ENCODE peak calls at places on chromosomes 5 and 9, in five cellular contexts. R is osteocyte, W is right atrium auricular region, O is GM13976, E is glutamatergic neuron. B is an unnamed sample.

GRCh38 chr9:6565312-6565711 is 80.2 kb downstream of the GLDC start:
- DNase-seq in R (no peak), W (no peak), O (no peak), E (no peak), B (no peak)

GRCh38 chr9:26369096-26369495 is 523.5 kb downstream of the CAAP1 start:
- DNase-seq in R (no peak), W (no peak), O (no peak), E (no peak), B (no peak)

GRCh38 chr5:173637340-173637739 is 20.9 kb upstream of the BOD1 start:
- DNase-seq in R (no peak), W (no peak), O (no peak), E (no peak), B (peak)

GRCh38 chr9:70044450-70045307 is 1.0 kb downstream of the MAMDC2 start:
- DNase-seq in R (no peak), W (no peak), O (no peak), E (no peak), B (peak)

GRCh38 chr5:51384281-51384840 is 1.1 kb downstream of the ISL1 start:
- DNase-seq in R (no peak), W (no peak), O (no peak), E (no peak), B (no peak)

GRCh38 chr5:160287378-160288051 is 24.8 kb downstream of the CCNJL start:
- DNase-seq in R (no peak), W (peak), O (no peak), E (peak), B (no peak)

GRCh38 chr9:15211994-15212501 is 95.0 kb downstream of the TTC39B start:
- DNase-seq in R (no peak), W (no peak), O (no peak), E (no peak), B (no peak)

GRCh38 chr9:13322828-13323550 is 43.5 kb upstream of the MPDZ start:
- DNase-seq in R (no peak), W (no peak), O (no peak), E (no peak), B (no peak)

GRCh38 chr9:37529111-37529510 is 43.4 kb downstream of the POLR1E start:
- DNase-seq in R (no peak), W (no peak), O (peak), E (no peak), B (peak)

GRCh38 chr5:152622628-152623027 is 217.5 kb upstream of the NMUR2 start:
- DNase-seq in R (no peak), W (no peak), O (no peak), E (no peak), B (no peak)

GRCh38 chr5:20554001-20554400 is 566.0 kb upstream of the CDH18 start:
- DNase-seq in R (no peak), W (no peak), O (no peak), E (no peak), B (no peak)

GRCh38 chr5:52199833-52200232 is 587.9 kb upstream of the ITGA1 start:
- DNase-seq in R (no peak), W (no peak), O (no peak), E (no peak), B (no peak)

DNA sequence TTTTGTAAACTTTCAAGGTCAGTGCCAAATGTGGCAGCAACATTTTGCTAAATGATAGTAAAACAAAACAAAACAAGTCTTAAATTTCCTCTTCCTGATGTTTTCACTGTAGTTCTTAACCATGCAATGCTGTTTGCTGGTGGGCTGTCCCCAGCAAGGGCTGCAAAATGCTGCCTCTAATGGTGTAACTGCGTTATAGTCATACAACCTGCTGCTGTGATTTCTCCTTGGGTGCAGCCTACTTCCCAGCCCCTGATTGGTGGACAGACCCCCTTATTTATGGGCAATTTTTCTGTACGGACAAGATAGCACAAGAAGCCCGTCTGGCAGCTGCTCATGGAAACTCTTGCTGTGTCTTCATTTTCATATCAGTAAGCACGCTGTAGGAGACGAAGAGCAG is 26.6 kb upstream of the PIP5K1B start:
- DNase-seq in R (no peak), W (no peak), O (no peak), E (peak), B (no peak)
- TF ChIP-seq CTCF in R (peak), W (peak), O (no peak), E (peak), B (no peak)

GRCh38 chr5:139681112-139681458 is 32.9 kb downstream of the CXXC5 start:
- DNase-seq in R (no peak), W (no peak), O (no peak), E (no peak), B (no peak)
- TF ChIP-seq CTCF in R (no peak), W (no peak), O (no peak), E (no peak), B (no peak)

GRCh38 chr5:132003982-132004381 is 7.5 kb downstream of the ACSL6 start:
- DNase-seq in R (no peak), W (no peak), O (no peak), E (peak), B (no peak)

GRCh38 chr5:132005591-132005990 is 5.9 kb downstream of the ACSL6 start:
- DNase-seq in R (no peak), W (no peak), O (no peak), E (peak), B (no peak)

GRCh38 chr5:132001647-132002561 is 9.6 kb downstream of the ACSL6 start:
- DNase-seq in R (no peak), W (no peak), O (no peak), E (no peak), B (no peak)

GRCh38 chr5:132002701-132003100 is 8.8 kb downstream of the ACSL6 start:
- DNase-seq in R (no peak), W (no peak), O (no peak), E (no peak), B (no peak)

GRCh38 chr5:132003170-132003744 is 8.2 kb downstream of the ACSL6 start:
- DNase-seq in R (no peak), W (no peak), O (no peak), E (peak), B (no peak)
- TF ChIP-seq CTCF in R (peak), W (no peak), O (no peak), E (peak), B (no peak)

DNA sequence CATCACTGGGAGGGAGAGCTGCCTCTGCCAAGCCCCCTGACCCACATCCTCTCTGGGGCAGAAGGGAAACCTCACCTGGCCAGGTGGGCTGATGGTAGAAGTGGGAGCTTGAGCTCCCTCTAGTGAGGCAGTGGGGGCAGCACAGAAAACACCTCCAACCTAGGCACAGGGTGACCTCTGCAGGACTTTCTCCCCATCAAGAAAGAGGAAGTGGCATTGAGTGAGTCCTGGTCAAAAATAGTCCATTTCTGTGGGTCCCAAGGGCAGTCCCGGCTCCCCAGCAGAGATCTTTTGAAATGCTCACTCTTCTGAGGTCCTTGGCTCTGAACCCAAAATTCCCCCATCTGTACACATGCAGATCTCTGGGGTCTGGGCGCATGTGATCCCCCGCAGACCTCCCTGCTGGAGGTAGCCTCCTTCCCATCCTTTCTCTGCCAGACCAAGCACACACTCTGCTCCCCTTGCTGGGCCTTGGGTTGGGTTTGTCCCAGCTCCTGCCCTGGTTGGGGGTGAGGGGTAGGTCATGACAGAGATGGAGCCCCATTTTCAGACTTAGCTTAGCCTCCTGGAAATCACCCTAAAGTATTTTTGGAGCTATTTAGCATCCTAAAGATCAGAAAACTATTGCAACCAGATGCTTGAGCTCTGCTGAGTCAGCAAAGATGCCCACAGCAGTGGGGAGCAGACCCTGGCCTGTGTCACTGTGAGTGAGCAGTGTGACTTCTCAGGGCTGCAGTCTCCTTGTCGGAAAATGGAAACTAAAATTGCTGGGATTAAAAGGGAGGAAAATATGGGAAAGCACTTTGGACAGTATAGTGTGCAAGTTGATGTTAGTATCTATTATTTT is 41.6 kb upstream of the LCP2 start:
- DNase-seq in R (no peak), W (no peak), O (peak), E (no peak), B (peak)
- TF ChIP-seq CTCF in R (no peak), W (peak), O (peak), E (no peak), B (peak)

DNA sequence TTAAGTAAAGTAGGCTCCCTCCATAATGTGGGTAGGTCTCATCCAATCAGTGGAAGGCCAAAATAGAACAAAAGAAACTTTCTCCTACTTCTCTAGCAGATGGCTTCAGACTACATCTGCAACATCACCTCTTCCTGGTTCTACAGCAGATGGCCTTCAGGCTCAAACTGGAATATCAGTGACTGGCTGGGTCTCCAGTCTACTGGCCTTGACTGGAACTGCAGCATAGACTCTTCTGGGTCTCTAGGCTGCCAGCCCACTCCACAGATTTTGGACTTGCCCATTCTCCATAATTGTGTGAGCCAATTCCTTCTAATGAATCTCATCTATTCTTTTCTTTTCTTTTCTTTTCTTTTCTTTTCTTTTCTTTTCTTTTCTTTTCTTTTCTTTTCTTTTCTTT is 64.8 kb downstream of the ACER2 start:
- DNase-seq in R (no peak), W (no peak), O (no peak), E (no peak), B (no peak)
- TF ChIP-seq CTCF in R (no peak), W (no peak), O (no peak), E (no peak), B (no peak)

DNA sequence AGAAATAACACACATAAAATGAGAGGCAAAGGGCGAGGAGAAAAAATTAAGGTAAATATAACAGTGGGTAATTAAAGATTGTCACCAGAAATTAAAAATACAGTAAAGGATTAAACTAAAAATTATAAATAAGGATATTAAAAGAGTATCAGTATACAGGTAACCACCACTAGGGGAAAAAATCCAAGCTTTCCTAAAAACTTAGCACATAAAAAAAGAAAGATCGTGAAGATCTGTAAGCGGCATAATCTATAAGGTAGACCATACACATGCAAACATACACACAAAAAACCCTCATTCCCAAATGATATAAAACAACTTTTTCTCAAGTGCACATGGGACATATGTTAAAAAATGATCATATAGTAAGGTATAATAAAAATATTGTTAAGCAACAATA is 577.3 kb upstream of the NUDT12 start:
- DNase-seq in R (no peak), W (no peak), O (no peak), E (no peak), B (no peak)
- TF ChIP-seq CTCF in R (no peak), W (no peak), O (no peak), E (peak), B (no peak)

GRCh38 chr9:73566627-73567026 is 415.0 kb downstream of the ANXA1 start:
- DNase-seq in R (no peak), W (no peak), O (no peak), E (no peak), B (no peak)

GRCh38 chr9:73565026-73565425 is 413.4 kb downstream of the ANXA1 start:
- DNase-seq in R (no peak), W (no peak), O (no peak), E (no peak), B (no peak)

GRCh38 chr9:73565833-73566465 is 414.3 kb downstream of the ANXA1 start:
- DNase-seq in R (no peak), W (no peak), O (no peak), E (peak), B (peak)
- TF ChIP-seq CTCF in R (peak), W (peak), O (peak), E (no peak), B (no peak)

GRCh38 chr5:107668154-107668932 is 2.4 kb downstream of the EFNA5 start:
- DNase-seq in R (no peak), W (no peak), O (no peak), E (no peak), B (no peak)

GRCh38 chr5:107670927-107671741 is at the start of gene EFNA5:
- DNase-seq in R (peak), W (peak), O (peak), E (peak), B (peak)

GRCh38 chr5:107670028-107670926 is 460 bp downstream of the EFNA5 start:
- DNase-seq in R (no peak), W (no peak), O (peak), E (peak), B (peak)

GRCh38 chr5:107669543-107670027 is 1.2 kb downstream of the EFNA5 start:
- DNase-seq in R (peak), W (no peak), O (peak), E (peak), B (peak)

GRCh38 chr5:107668933-107669542 is 1.7 kb downstream of the EFNA5 start:
- DNase-seq in R (no peak), W (no peak), O (no peak), E (peak), B (no peak)
- TF ChIP-seq CTCF in R (peak), W (no peak), O (no peak), E (no peak), B (no peak)

DNA sequence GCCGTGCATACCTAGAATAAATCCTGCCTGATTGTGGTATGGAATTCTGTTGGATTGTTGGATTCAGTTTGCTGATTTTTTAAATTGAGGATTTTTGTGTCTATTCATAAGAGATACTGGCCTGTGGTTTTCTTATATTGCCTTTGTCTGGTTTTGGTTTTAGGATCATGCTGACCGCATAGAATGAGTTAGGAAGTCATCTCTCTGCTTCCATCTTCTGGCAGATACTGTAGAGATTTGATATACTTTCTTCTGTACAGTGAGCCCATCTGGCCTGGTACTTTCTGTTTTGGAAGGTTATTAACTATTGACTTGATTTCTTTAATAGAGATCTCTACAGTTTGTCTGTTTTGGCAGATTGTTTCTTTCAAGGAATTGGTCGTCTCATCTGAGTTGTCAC is 14.7 kb downstream of the CEP72 start:
- DNase-seq in R (no peak), W (no peak), O (no peak), E (no peak), B (no peak)
- TF ChIP-seq CTCF in R (peak), W (no peak), O (no peak), E (no peak), B (no peak)

DNA sequence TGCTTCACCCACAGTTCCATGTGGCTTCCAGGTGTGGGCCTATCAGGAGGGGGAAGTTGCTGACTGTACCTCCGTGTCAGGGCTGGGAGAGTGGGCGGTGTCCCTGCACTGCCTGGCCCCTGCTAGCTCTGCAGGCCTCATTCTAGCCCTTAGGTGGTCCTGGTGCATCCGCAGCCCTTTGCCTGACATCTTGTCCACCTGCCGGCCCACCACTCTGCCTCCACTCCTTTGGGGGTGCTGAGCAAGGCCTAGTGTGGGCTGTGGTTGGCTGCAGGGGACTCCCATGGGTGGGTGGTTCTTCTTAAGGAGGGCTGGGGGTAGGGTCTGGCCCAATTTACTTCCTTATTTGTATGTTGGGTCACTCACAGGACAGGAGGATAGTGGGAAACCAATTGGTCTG is 66.9 kb downstream of the HSPA4 start:
- DNase-seq in R (peak), W (peak), O (no peak), E (no peak), B (no peak)
- TF ChIP-seq CTCF in R (no peak), W (no peak), O (no peak), E (no peak), B (no peak)

B was measured in activated CD8-positive, alpha-beta T cell treated with anti-CD3 and anti-CD28 coated beads for 36 hours.